ENCODE peak calls at places on chromosomes 3 and 15, in nine cellular contexts. W is mucosa of descending colon; I is type B pancreatic cell; D is heart right ventricle; P is astrocyte of the cerebellum; S is SK-N-SH; O is adrenal gland; A is CD8-positive, alpha-beta T cell; J is choroid plexus epithelial cell. F is an unnamed sample.

GRCh38 chr3:58034738-58035511 is 26.7 kb downstream of the FLNB start:
- DNase-seq in A (peak; percentile 8), I (no peak), P (no peak), S (no peak), O (no peak), D (no peak), W (no peak), J (no peak), F (peak; percentile 93)

GRCh38 chr15:92709064-92709463 is 53.5 kb upstream of the FAM174B start:
- DNase-seq in O (no peak), J (no peak), P (no peak), W (no peak), S (peak; percentile 49), D (no peak), I (no peak), A (no peak), F (no peak)

GRCh38 chr3:136184703-136185102 is 11.4 kb downstream of the MSL2 start:
- DNase-seq in W (no peak), I (no peak), O (no peak), P (no peak), S (no peak), J (no peak), D (no peak), A (no peak), F (no peak)

GRCh38 chr3:177875786-177876476 is 660.3 kb upstream of the KCNMB2 start:
- DNase-seq in I (no peak), O (no peak), J (peak; percentile 19), W (no peak), S (peak; percentile 33), A (no peak), D (no peak), P (peak; percentile 31), F (no peak)

GRCh38 chr3:155131104-155131503 is 51.0 kb downstream of the MME start:
- DNase-seq in O (no peak), S (no peak), J (peak; percentile 85), D (no peak), I (no peak), W (no peak), P (no peak), A (no peak), F (peak; percentile 49)

GRCh38 chr3:40911928-40912327 is 287.4 kb upstream of the CTNNB1 start:
- DNase-seq in S (no peak), J (no peak), I (no peak), P (no peak), A (no peak), O (no peak), D (no peak), W (no peak), F (no peak)

GRCh38 chr3:193174137-193174536 is 66.9 kb upstream of the PLAAT1 start:
- DNase-seq in P (no peak), I (no peak), D (no peak), J (no peak), O (no peak), A (no peak), S (no peak), W (no peak), F (no peak)

GRCh38 chr3:146250449-146251382 is at the start of gene PLSCR4:
- DNase-seq in S (peak; percentile 19), A (no peak), I (no peak), W (peak; percentile 89), D (peak; percentile 86), P (no peak), O (peak; percentile 81), J (peak; percentile 86), F (peak; percentile 13)

DNA sequence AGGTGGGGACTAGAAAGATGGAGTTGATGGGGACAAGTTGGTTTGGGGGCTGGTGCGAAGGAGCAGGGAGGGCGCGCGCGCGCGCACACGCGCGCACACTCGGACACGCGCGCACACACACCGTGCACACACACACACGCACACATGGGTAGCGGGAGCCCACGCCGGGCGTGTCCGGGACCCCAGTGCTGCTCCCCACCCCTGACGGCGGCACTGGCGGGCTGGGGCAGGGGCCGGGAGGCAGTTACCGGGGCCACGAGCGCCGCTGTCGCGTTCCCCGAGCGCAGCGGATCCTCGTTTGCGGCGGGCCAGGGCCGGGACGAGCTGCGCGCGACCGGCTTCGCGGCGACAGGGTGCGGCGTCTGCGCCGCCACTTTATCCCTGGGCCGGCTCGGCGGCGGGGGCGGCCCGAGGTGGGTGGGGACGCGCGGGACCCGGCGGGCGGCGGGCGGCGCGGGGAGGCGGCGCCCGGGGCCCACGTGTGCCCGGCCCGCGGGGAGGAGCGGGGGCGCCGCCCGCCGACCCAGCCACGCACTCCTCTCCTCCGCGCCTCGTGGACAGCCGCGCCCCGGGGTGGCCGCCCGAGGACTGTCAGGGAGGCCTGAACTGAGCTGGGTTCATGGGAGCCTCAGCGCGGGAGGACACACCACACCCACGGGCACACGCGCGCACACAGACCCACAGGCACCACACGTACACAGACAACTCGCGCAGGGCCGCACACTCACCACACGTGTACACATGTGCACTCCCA is 698 bp upstream of the MGLL start:
- DNase-seq in I (no peak), P (no peak), J (no peak), D (peak; percentile 77), S (peak; percentile 84), W (peak; percentile 86), O (peak; percentile 52), A (no peak), F (peak; percentile 81)
- TF ChIP-seq CTCF in I (no peak), P (no peak), J (peak; percentile 15), D (peak; percentile 29), S (no peak), W (no peak), O (peak; percentile 48), A (no peak), F (peak; percentile 21)

GRCh38 chr3:111215481-111215880 is 143.9 kb downstream of the NECTIN3 start:
- DNase-seq in W (no peak), O (no peak), J (no peak), D (no peak), S (no peak), P (no peak), I (no peak), A (no peak), F (no peak)

GRCh38 chr3:111210866-111211564 is 139.4 kb downstream of the NECTIN3 start:
- DNase-seq in D (no peak), A (no peak), O (no peak), J (peak; percentile 67), S (no peak), I (no peak), W (no peak), P (peak; percentile 75), F (no peak)

GRCh38 chr3:111212511-111212910 is 140.9 kb downstream of the NECTIN3 start:
- DNase-seq in I (no peak), P (no peak), S (no peak), D (no peak), A (no peak), W (no peak), J (no peak), O (no peak), F (no peak)

DNA sequence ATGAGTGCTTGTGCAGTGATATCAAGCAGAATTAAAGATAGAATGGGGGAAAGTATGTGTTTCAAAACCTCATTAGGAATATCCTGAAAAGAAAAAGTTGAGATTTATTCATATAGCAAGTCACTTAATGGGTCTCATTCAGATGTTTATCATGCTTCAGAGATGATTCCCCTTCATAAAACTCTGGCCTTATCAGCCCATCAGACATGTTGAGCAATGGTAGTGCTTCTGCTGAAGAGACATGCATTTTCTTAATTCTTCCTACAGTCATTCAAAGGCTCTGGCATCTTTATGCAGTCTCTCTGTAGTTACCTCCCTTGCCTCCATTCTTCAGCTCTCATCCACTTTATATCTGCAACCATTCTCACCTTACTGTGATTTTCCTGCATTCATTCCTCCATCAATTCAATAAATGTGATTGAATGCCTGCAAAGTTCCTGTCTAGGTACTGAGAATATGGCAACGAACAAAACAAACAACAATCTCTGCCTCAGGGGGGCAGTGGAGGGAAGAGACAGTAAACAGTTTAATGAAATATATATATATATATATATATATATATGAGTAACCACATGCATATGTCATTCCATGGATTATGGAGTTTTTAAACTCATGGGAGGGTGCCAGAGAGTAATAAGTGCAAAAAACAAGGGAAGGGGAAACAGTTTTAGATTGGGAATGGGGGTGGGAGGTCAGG is 138.5 kb downstream of the NECTIN3 start:
- DNase-seq in A (no peak), W (no peak), O (no peak), P (no peak), I (no peak), J (peak; percentile 79), D (no peak), S (no peak), F (no peak)
- TF ChIP-seq CTCF in A (no peak), W (no peak), O (no peak), P (no peak), I (no peak), J (peak; percentile 30), D (no peak), S (peak; percentile 34), F (no peak)

GRCh38 chr3:55412580-55412979 is 74.5 kb downstream of the WNT5A start:
- DNase-seq in S (no peak), I (no peak), P (no peak), O (no peak), J (no peak), A (no peak), D (no peak), W (no peak), F (no peak)

GRCh38 chr3:55416381-55416821 is 70.7 kb downstream of the WNT5A start:
- DNase-seq in W (no peak), P (peak; percentile 75), J (peak; percentile 84), O (no peak), I (no peak), S (peak; percentile 4), A (no peak), D (no peak), F (no peak)

GRCh38 chr3:55409802-55410201 is 77.3 kb downstream of the WNT5A start:
- DNase-seq in I (no peak), P (no peak), J (peak; percentile 19), D (no peak), O (no peak), W (no peak), S (no peak), A (no peak), F (no peak)

GRCh38 chr3:55417211-55417610 is 69.9 kb downstream of the WNT5A start:
- DNase-seq in I (no peak), J (no peak), S (no peak), A (no peak), D (no peak), W (no peak), O (no peak), P (no peak), F (no peak)

DNA sequence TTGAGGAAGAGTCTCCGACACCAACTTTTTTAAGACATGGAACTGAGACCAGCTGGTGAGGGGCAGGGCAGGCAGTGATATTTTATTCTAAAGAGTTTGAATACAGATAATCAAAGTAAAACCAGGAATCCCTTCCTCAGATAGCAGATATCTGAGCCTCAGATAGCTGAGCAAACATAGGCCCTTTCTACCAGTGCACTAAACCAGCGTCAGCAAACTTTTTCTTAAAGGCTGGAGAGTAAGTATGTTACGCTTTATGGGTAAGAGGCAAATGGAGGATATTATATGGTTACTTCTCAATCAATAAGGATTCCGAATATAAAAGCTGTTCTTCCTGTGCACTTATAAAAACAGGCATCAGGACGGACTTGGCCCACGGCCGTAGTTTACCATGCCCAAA is 73.9 kb downstream of the WNT5A start:
- DNase-seq in W (no peak), S (no peak), A (no peak), I (no peak), O (no peak), D (no peak), J (no peak), P (no peak), F (no peak)
- TF ChIP-seq CTCF in W (no peak), S (no peak), A (no peak), I (no peak), O (no peak), D (no peak), J (no peak), P (no peak), F (no peak)

DNA sequence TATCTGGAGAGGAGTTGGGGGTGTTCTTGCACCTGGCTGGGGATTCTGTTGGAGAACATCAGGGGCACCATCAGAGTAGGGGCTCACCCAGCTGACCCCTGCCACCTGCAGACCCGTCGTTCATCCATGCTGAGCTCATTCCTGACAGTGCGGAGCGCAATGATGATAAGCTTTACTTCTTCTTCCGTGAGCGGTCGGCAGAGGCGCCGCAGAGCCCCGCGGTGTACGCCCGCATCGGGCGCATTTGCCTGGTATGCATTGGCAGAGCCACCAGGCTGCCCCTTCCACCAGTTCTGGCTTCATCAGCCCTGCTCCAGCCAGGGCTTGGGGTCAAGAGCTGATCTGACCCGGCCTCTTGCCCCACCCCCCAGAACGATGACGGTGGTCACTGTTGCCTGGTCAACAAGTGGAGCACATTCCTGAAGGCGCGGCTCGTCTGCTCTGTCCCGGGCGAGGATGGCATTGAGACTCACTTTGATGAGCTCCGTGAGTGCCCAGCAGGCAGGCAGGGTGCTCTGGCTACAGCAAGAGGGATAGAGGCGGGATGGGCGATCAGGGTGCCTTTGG is 8.8 kb upstream of the GNAT1 start:
- DNase-seq in P (no peak), S (no peak), J (no peak), O (no peak), W (no peak), D (no peak), A (no peak), I (no peak), F (no peak)
- TF ChIP-seq CTCF in P (no peak), S (no peak), J (no peak), O (no peak), W (no peak), D (no peak), A (no peak), I (no peak), F (no peak)